ENCODE peak calls at places on chromosome 4, in four cellular contexts. One of them, this sample, is unnamed.

GRCh38 chr4:164734476-164734875 is 19.5 kb upstream of the SMIM31 start:
- DNase-seq in hepatic stellate cell: no peak
- DNase-seq in mucosa of descending colon: no peak
- DNase-seq in SW480: no peak
- DNase-seq in this sample: no peak

GRCh38 chr4:118288097-118288496 is 64.7 kb downstream of the PRSS12 start:
- DNase-seq in mucosa of descending colon: no peak
- DNase-seq in hepatic stellate cell: no peak
- DNase-seq in SW480: no peak
- DNase-seq in this sample: no peak

GRCh38 chr4:64584981-64585557 is 175.8 kb upstream of the TECRL start:
- DNase-seq in SW480: peak
- DNase-seq in mucosa of descending colon: no peak
- DNase-seq in hepatic stellate cell: no peak
- DNase-seq in this sample: peak

GRCh38 chr4:139603576-139604387 is 47.8 kb upstream of the SETD7 start:
- DNase-seq in mucosa of descending colon: peak
- DNase-seq in hepatic stellate cell: no peak
- DNase-seq in SW480: peak
- DNase-seq in this sample: peak

GRCh38 chr4:39151120-39151713 is 31.1 kb upstream of the WDR19 start:
- DNase-seq in SW480: peak
- DNase-seq in mucosa of descending colon: no peak
- DNase-seq in hepatic stellate cell: no peak
- DNase-seq in this sample: no peak

GRCh38 chr4:6753891-6754290 is 28.6 kb upstream of the KIAA0232 start:
- DNase-seq in mucosa of descending colon: no peak
- DNase-seq in hepatic stellate cell: no peak
- DNase-seq in SW480: no peak
- DNase-seq in this sample: no peak

GRCh38 chr4:117700111-117700892 is 334.0 kb upstream of the NDST3 start:
- DNase-seq in hepatic stellate cell: no peak
- DNase-seq in mucosa of descending colon: no peak
- DNase-seq in SW480: peak
- DNase-seq in this sample: no peak

GRCh38 chr4:63619771-63620170 is 789.5 kb downstream of the TECRL start:
- DNase-seq in mucosa of descending colon: no peak
- DNase-seq in hepatic stellate cell: no peak
- DNase-seq in SW480: no peak
- DNase-seq in this sample: no peak

GRCh38 chr4:106763044-106763443 is 273.1 kb downstream of the DKK2 start:
- DNase-seq in mucosa of descending colon: no peak
- DNase-seq in hepatic stellate cell: peak
- DNase-seq in SW480: no peak
- DNase-seq in this sample: peak

GRCh38 chr4:185840201-185840600 is 28.2 kb upstream of the SORBS2 start:
- DNase-seq in mucosa of descending colon: no peak
- DNase-seq in SW480: no peak
- DNase-seq in hepatic stellate cell: no peak
- DNase-seq in this sample: no peak

GRCh38 chr4:32148120-32148666 is 1428.0 kb downstream of the PCDH7 start:
- DNase-seq in hepatic stellate cell: no peak
- DNase-seq in SW480: no peak
- DNase-seq in mucosa of descending colon: no peak
- DNase-seq in this sample: no peak

GRCh38 chr4:70704333-70705145 is 16.2 kb downstream of the UTP3 start:
- DNase-seq in hepatic stellate cell: peak
- DNase-seq in SW480: peak
- DNase-seq in mucosa of descending colon: peak
- DNase-seq in this sample: peak

GRCh38 chr4:145679991-145680455 is at the start of gene C4orf51:
- DNase-seq in SW480: no peak
- DNase-seq in mucosa of descending colon: peak
- DNase-seq in hepatic stellate cell: peak
- DNase-seq in this sample: peak

GRCh38 chr4:150108693-150109092 is 30.4 kb downstream of the DCLK2 start:
- DNase-seq in mucosa of descending colon: no peak
- DNase-seq in SW480: no peak
- DNase-seq in hepatic stellate cell: no peak
- DNase-seq in this sample: no peak

GRCh38 chr4:41693629-41694028 is 54.9 kb downstream of the PHOX2B start:
- DNase-seq in hepatic stellate cell: peak
- DNase-seq in mucosa of descending colon: no peak
- DNase-seq in SW480: peak
- DNase-seq in this sample: peak

GRCh38 chr4:143188325-143189088 is 3.8 kb downstream of the USP38 start:
- DNase-seq in mucosa of descending colon: no peak
- DNase-seq in SW480: no peak
- DNase-seq in hepatic stellate cell: no peak
- DNase-seq in this sample: no peak

GRCh38 chr4:31949045-31949444 is 1228.9 kb downstream of the PCDH7 start:
- DNase-seq in SW480: no peak
- DNase-seq in mucosa of descending colon: no peak
- DNase-seq in hepatic stellate cell: no peak
- DNase-seq in this sample: no peak

GRCh38 chr4:72326692-72327632 is 242.1 kb downstream of the ADAMTS3 start:
- DNase-seq in mucosa of descending colon: no peak
- DNase-seq in SW480: peak
- DNase-seq in hepatic stellate cell: no peak
- DNase-seq in this sample: peak

GRCh38 chr4:18106620-18107019 is 85.1 kb upstream of the LCORL start:
- DNase-seq in hepatic stellate cell: no peak
- DNase-seq in SW480: no peak
- DNase-seq in mucosa of descending colon: peak
- DNase-seq in this sample: no peak

GRCh38 chr4:153005914-153006381 is 69.8 kb downstream of the FHDC1 start:
- DNase-seq in hepatic stellate cell: no peak
- DNase-seq in mucosa of descending colon: no peak
- DNase-seq in SW480: peak
- DNase-seq in this sample: no peak

This sample was measured in M059J.